ENCODE peak calls at places on chromosomes 11 and 22, in seven cellular contexts. F is T follicular helper cell; Z is GM12891; O is central memory CD8-positive, alpha-beta T cell; B is hypothalamus; N is foreskin fibroblast; R is omental fat pad. Q is an unnamed sample.

GRCh38 chr11:108965602-108966001 is 300.7 kb downstream of the DDX10 start:
- DNase-seq in O (no peak), F (no peak), Z (no peak), B (no peak), R (no peak), N (peak; percentile 96), Q (no peak)

GRCh38 chr22:44444341-44445306 is 53.4 kb downstream of the RTL6 start:
- DNase-seq in O (no peak), Z (no peak), N (no peak), B (no peak), R (no peak), F (no peak), Q (no peak)

GRCh38 chr11:68374531-68374930 is 62.1 kb downstream of the LRP5 start:
- DNase-seq in Z (no peak), F (no peak), B (no peak), O (no peak), R (no peak), N (peak; percentile 36), Q (no peak)

GRCh38 chr11:1002091-1002984 is 34.2 kb downstream of the MUC6 start:
- DNase-seq in B (no peak), N (no peak), Z (no peak), F (no peak), R (no peak), O (no peak), Q (no peak)

GRCh38 chr11:7609521-7609920 is 63.8 kb downstream of the CYB5R2 start:
- DNase-seq in O (no peak), N (peak; percentile 40), R (no peak), Z (no peak), F (no peak), B (no peak), Q (no peak)

GRCh38 chr11:83241291-83241946 is 44.7 kb downstream of the CCDC90B start:
- DNase-seq in Z (no peak), B (no peak), R (peak; percentile 35), O (no peak), F (no peak), N (peak; percentile 77), Q (no peak)

GRCh38 chr11:32118025-32118974 is 27.4 kb downstream of the RCN1 start:
- DNase-seq in F (no peak), B (no peak), R (no peak), Z (no peak), N (peak; percentile 68), O (no peak), Q (no peak)

GRCh38 chr11:134504146-134504905 is 92.3 kb upstream of the B3GAT1 start:
- DNase-seq in B (no peak), R (no peak), F (no peak), O (no peak), Z (no peak), N (no peak), Q (no peak)

GRCh38 chr11:14259186-14259784 is 99.7 kb downstream of the RRAS2 start:
- DNase-seq in O (no peak), F (no peak), B (no peak), Z (no peak), R (no peak), N (no peak), Q (no peak)

GRCh38 chr11:94794287-94795168 is 26.4 kb downstream of the AMOTL1 start:
- DNase-seq in O (no peak), N (peak; percentile 96), F (no peak), B (no peak), Z (no peak), R (no peak), Q (no peak)

GRCh38 chr11:68297052-68297378 is 15.4 kb upstream of the LRP5 start:
- DNase-seq in F (no peak), B (no peak), R (no peak), N (no peak), Z (no peak), O (no peak), Q (no peak)

GRCh38 chr11:116312560-116313340 is 460.0 kb downstream of the BUD13 start:
- DNase-seq in N (no peak), O (no peak), B (peak; percentile 77), F (no peak), R (no peak), Z (no peak), Q (peak; percentile 73)

GRCh38 chr11:106466441-106467190 is 389.2 kb downstream of the AASDHPPT start:
- DNase-seq in F (no peak), N (peak; percentile 87), O (no peak), R (no peak), Z (no peak), B (no peak), Q (no peak)

GRCh38 chr22:42754658-42755057 is 34.0 kb upstream of the A4GALT start:
- DNase-seq in F (no peak), R (no peak), O (no peak), B (no peak), N (peak; percentile 81), Z (no peak), Q (no peak)

GRCh38 chr22:19178065-19178658 is 374 bp downstream of the SLC25A1 start:
- DNase-seq in B (no peak), F (peak; percentile 49), R (no peak), Z (peak; percentile 59), O (peak; percentile 30), N (peak; percentile 67), Q (no peak)

GRCh38 chr22:47100646-47101045 is 338.2 kb downstream of the TBC1D22A start:
- DNase-seq in Z (no peak), O (no peak), N (no peak), R (no peak), F (no peak), B (no peak), Q (no peak)

GRCh38 chr11:2268911-2269600 is 1.3 kb downstream of the ASCL2 start:
- DNase-seq in B (no peak), R (peak; percentile 52), Z (peak; percentile 57), F (no peak), N (peak; percentile 50), O (no peak), Q (no peak)

GRCh38 chr11:71372693-71373657 is 75.2 kb downstream of the DHCR7 start:
- DNase-seq in F (no peak), B (no peak), N (peak; percentile 58), Z (no peak), R (no peak), O (no peak), Q (peak; percentile 54)

GRCh38 chr11:112795142-112795815 is 165.9 kb upstream of the NCAM1 start:
- DNase-seq in Z (no peak), R (no peak), B (no peak), O (no peak), F (no peak), N (peak; percentile 16), Q (no peak)

GRCh38 chr11:57527056-57527631 is 3.4 kb downstream of the TIMM10 start:
- DNase-seq in Z (no peak), B (no peak), F (peak; percentile 63), O (peak; percentile 52), R (peak; percentile 93), N (peak; percentile 83), Q (no peak)

GRCh38 chr11:120632579-120632978 is 121.0 kb downstream of the GRIK4 start:
- DNase-seq in O (no peak), R (no peak), B (no peak), Z (peak; percentile 51), N (no peak), F (no peak), Q (no peak)

GRCh38 chr11:128239224-128239790 is 348.1 kb downstream of the ETS1 start:
- DNase-seq in B (no peak), F (no peak), Z (no peak), N (no peak), R (no peak), O (no peak), Q (no peak)

GRCh38 chr11:68331338-68331947 is 19.1 kb downstream of the LRP5 start:
- DNase-seq in F (no peak), R (no peak), N (no peak), O (no peak), Z (no peak), B (no peak), Q (no peak)

Q was measured in amygdala.